ENCODE peak calls at places on chromosomes 16 and 17, in four cellular contexts. One of them, this sample, is unnamed.

GRCh38 chr17:76868669-76869208 is 535 bp downstream of the MGAT5B start:
- DNase-seq in T-helper 2 cell: no peak
- DNase-seq in NCI-H2107: no peak
- DNase-seq in SK-N-MC: no peak
- DNase-seq in this sample: peak

GRCh38 chr17:9517396-9517795 is 58.2 kb downstream of the STX8 start:
- DNase-seq in T-helper 2 cell: no peak
- DNase-seq in NCI-H2107: no peak
- DNase-seq in SK-N-MC: no peak
- DNase-seq in this sample: no peak

GRCh38 chr17:74513987-74514631 is 17.2 kb downstream of the CD300LB start:
- DNase-seq in T-helper 2 cell: no peak
- DNase-seq in NCI-H2107: no peak
- DNase-seq in SK-N-MC: peak
- DNase-seq in this sample: peak

GRCh38 chr17:17704931-17705330 is 23.7 kb downstream of the RAI1 start:
- DNase-seq in T-helper 2 cell: no peak
- DNase-seq in NCI-H2107: no peak
- DNase-seq in SK-N-MC: no peak
- DNase-seq in this sample: no peak

GRCh38 chr16:8355714-8356113 is 234.6 kb downstream of the TMEM114 start:
- DNase-seq in T-helper 2 cell: no peak
- DNase-seq in NCI-H2107: no peak
- DNase-seq in SK-N-MC: no peak
- DNase-seq in this sample: no peak

GRCh38 chr16:22141746-22142145 is 20.6 kb upstream of the SDR42E2 start:
- DNase-seq in T-helper 2 cell: no peak
- DNase-seq in NCI-H2107: no peak
- DNase-seq in SK-N-MC: no peak
- DNase-seq in this sample: no peak

GRCh38 chr17:57210224-57210553 is 46.1 kb upstream of the MSI2 start:
- DNase-seq in T-helper 2 cell: no peak
- DNase-seq in NCI-H2107: no peak
- DNase-seq in SK-N-MC: no peak
- DNase-seq in this sample: no peak

GRCh38 chr17:38463451-38463858 is 35.2 kb downstream of the ARHGAP23 start:
- DNase-seq in T-helper 2 cell: no peak
- DNase-seq in NCI-H2107: no peak
- DNase-seq in SK-N-MC: no peak
- DNase-seq in this sample: no peak

GRCh38 chr17:8120520-8121443 is 2.5 kb upstream of the ALOXE3 start:
- DNase-seq in T-helper 2 cell: peak
- DNase-seq in NCI-H2107: no peak
- DNase-seq in SK-N-MC: no peak
- DNase-seq in this sample: no peak

GRCh38 chr17:69525920-69526841 is 111.7 kb downstream of the MAP2K6 start:
- DNase-seq in T-helper 2 cell: no peak
- DNase-seq in NCI-H2107: peak
- DNase-seq in SK-N-MC: peak
- DNase-seq in this sample: peak

GRCh38 chr16:82761858-82762257 is 135.1 kb downstream of the CDH13 start:
- DNase-seq in T-helper 2 cell: no peak
- DNase-seq in NCI-H2107: no peak
- DNase-seq in SK-N-MC: no peak
- DNase-seq in this sample: peak